ENCODE peak calls at places on chromosomes 1 and 21, in six cellular contexts. E is stimulated activated CD8-positive, alpha-beta memory T cell treated with anti-CD3 and anti-CD28 coated beads, Interleukin-15, amount 100 ng/mL, for 1 hour; K is stimulated activated naive CD4-positive, alpha-beta T cell; W is NCI-H446 treated with DMSO at 0.1 percent for 48 hours; A is breast epithelium; G is NCI-H1436. M is an unnamed sample.

GRCh38 chr1:223230161-223230881 is 87.3 kb upstream of the TLR5 start:
- DNase-seq in E (no peak), K (peak), W (no peak), A (no peak), G (no peak), M (no peak)

GRCh38 chr1:174964261-174964984 is 35.3 kb upstream of the CACYBP start:
- DNase-seq in E (no peak), K (no peak), W (no peak), A (no peak), G (no peak), M (no peak)

GRCh38 chr1:152640351-152640750 is 17.4 kb upstream of the LCE3A start:
- DNase-seq in E (no peak), K (no peak), W (no peak), A (no peak), G (no peak), M (no peak)

GRCh38 chr1:240350910-240351331 is 259.2 kb downstream of the FMN2 start:
- DNase-seq in E (no peak), K (no peak), W (no peak), A (no peak), G (no peak), M (no peak)

GRCh38 chr1:16120411-16120810 is 35.5 kb downstream of the EPHA2 start:
- DNase-seq in E (no peak), K (no peak), W (no peak), A (no peak), G (no peak), M (no peak)

GRCh38 chr21:44965251-44966022 is 25.6 kb downstream of the SLX9 start:
- DNase-seq in E (no peak), K (no peak), W (no peak), A (no peak), G (no peak), M (no peak)

GRCh38 chr1:66247415-66248208 is 286.3 kb upstream of the SGIP1 start:
- DNase-seq in E (no peak), K (no peak), W (no peak), A (no peak), G (no peak), M (no peak)

GRCh38 chr1:233336554-233337442 is 9.3 kb downstream of the MAP3K21 start:
- DNase-seq in E (no peak), K (no peak), W (no peak), A (no peak), G (no peak), M (no peak)

GRCh38 chr1:229271448-229272120 is 673 bp downstream of the RAB4A start:
- DNase-seq in E (peak), K (peak), W (no peak), A (no peak), G (no peak), M (peak)

GRCh38 chr1:230710543-230710904 is 3.4 kb downstream of the AGT start:
- DNase-seq in E (no peak), K (no peak), W (no peak), A (no peak), G (no peak), M (no peak)

GRCh38 chr21:26801524-26801923 is 43.7 kb downstream of the ADAMTS1 start:
- DNase-seq in E (no peak), K (no peak), W (no peak), A (no peak), G (no peak), M (no peak)

GRCh38 chr1:53334312-53334711 is 6.4 kb upstream of the LRP8 start:
- DNase-seq in E (no peak), K (no peak), W (no peak), A (no peak), G (no peak), M (no peak)

GRCh38 chr1:86429830-86430229 is 5.9 kb downstream of the CLCA2 start:
- DNase-seq in E (no peak), K (no peak), W (no peak), A (no peak), G (no peak), M (no peak)

GRCh38 chr1:115837386-115837761 is 3.6 kb downstream of the NHLH2 start:
- DNase-seq in E (no peak), K (no peak), W (no peak), A (no peak), G (no peak), M (no peak)

GRCh38 chr1:66237722-66238479 is 296.1 kb upstream of the SGIP1 start:
- DNase-seq in E (no peak), K (no peak), W (no peak), A (no peak), G (no peak), M (no peak)

GRCh38 chr1:40312238-40313205 is 4.6 kb downstream of the COL9A2 start:
- DNase-seq in E (no peak), K (no peak), W (no peak), A (no peak), G (no peak), M (no peak)

GRCh38 chr1:27525296-27526271 is 35.6 kb upstream of the WASF2 start:
- DNase-seq in E (no peak), K (peak), W (no peak), A (no peak), G (peak), M (peak)

GRCh38 chr1:4634793-4635406 is 19.5 kb upstream of the AJAP1 start:
- DNase-seq in E (no peak), K (no peak), W (no peak), A (no peak), G (no peak), M (no peak)

GRCh38 chr1:179156026-179156425 is 73.5 kb downstream of the ABL2 start:
- DNase-seq in E (no peak), K (no peak), W (no peak), A (no peak), G (no peak), M (no peak)

GRCh38 chr1:20164694-20165202 is 21.1 kb upstream of the UBXN10 start:
- DNase-seq in E (no peak), K (no peak), W (no peak), A (no peak), G (no peak), M (no peak)

GRCh38 chr1:61000327-61000726 is 82.0 kb upstream of the NFIA start:
- DNase-seq in E (no peak), K (no peak), W (no peak), A (no peak), G (no peak), M (no peak)

GRCh38 chr1:218421531-218421930 is 76.4 kb downstream of the TGFB2 start:
- DNase-seq in E (no peak), K (no peak), W (no peak), A (no peak), G (no peak), M (no peak)

GRCh38 chr1:67144696-67145095 is 9.9 kb upstream of the C1orf141 start:
- DNase-seq in E (no peak), K (no peak), W (no peak), A (no peak), G (no peak), M (no peak)

GRCh38 chr1:228791782-228792181 is 56.5 kb downstream of the RHOU start:
- DNase-seq in E (no peak), K (no peak), W (no peak), A (no peak), G (no peak), M (no peak)